ENCODE peak calls at places on chromosomes 13 and 19, in four cellular contexts. One of them, this sample, is unnamed.

GRCh38 chr13:99356216-99357089 is 49.3 kb upstream of the GPR183 start:
- DNase-seq in Calu3: no peak
- DNase-seq in endothelial cell: no peak
- DNase-seq in HTR-8/SVneo: peak
- DNase-seq in this sample: no peak

GRCh38 chr13:41548031-41548430 is 90.7 kb downstream of the RGCC start:
- DNase-seq in Calu3: no peak
- DNase-seq in endothelial cell: no peak
- DNase-seq in HTR-8/SVneo: no peak
- DNase-seq in this sample: no peak

GRCh38 chr13:113591750-113592149 is 7.2 kb downstream of the TFDP1 start:
- DNase-seq in Calu3: no peak
- DNase-seq in endothelial cell: no peak
- DNase-seq in HTR-8/SVneo: no peak
- DNase-seq in this sample: peak

GRCh38 chr13:111475488-111475887 is 155.0 kb downstream of the TEX29 start:
- DNase-seq in Calu3: no peak
- DNase-seq in endothelial cell: no peak
- DNase-seq in HTR-8/SVneo: no peak
- DNase-seq in this sample: no peak

GRCh38 chr19:2164020-2164988 is 571 bp downstream of the DOT1L start:
- DNase-seq in Calu3: peak
- DNase-seq in endothelial cell: peak
- DNase-seq in HTR-8/SVneo: no peak
- DNase-seq in this sample: no peak

GRCh38 chr19:16295071-16295470 is 29.6 kb upstream of the KLF2 start:
- DNase-seq in Calu3: no peak
- DNase-seq in endothelial cell: no peak
- DNase-seq in HTR-8/SVneo: no peak
- DNase-seq in this sample: no peak

GRCh38 chr13:96089749-96090239 is at the start of gene HS6ST3:
- DNase-seq in Calu3: no peak
- DNase-seq in endothelial cell: peak
- DNase-seq in HTR-8/SVneo: no peak
- DNase-seq in this sample: peak

GRCh38 chr19:29867984-29868383 is 56.2 kb downstream of the CCNE1 start:
- DNase-seq in Calu3: no peak
- DNase-seq in endothelial cell: no peak
- DNase-seq in HTR-8/SVneo: no peak
- DNase-seq in this sample: no peak

GRCh38 chr13:83286737-83287136 is 595.5 kb downstream of the SLITRK1 start:
- DNase-seq in Calu3: no peak
- DNase-seq in endothelial cell: no peak
- DNase-seq in HTR-8/SVneo: no peak
- DNase-seq in this sample: no peak

GRCh38 chr19:33197591-33198000 is 3.5 kb downstream of the LRP3 start:
- DNase-seq in Calu3: no peak
- DNase-seq in endothelial cell: no peak
- DNase-seq in HTR-8/SVneo: no peak
- DNase-seq in this sample: no peak

GRCh38 chr19:17847538-17848366 is at the start of gene JAK3:
- DNase-seq in Calu3: no peak
- DNase-seq in endothelial cell: peak
- DNase-seq in HTR-8/SVneo: no peak
- DNase-seq in this sample: peak

GRCh38 chr13:89136678-89137077 is 1465.5 kb downstream of the SLITRK5 start:
- DNase-seq in Calu3: no peak
- DNase-seq in endothelial cell: no peak
- DNase-seq in HTR-8/SVneo: no peak
- DNase-seq in this sample: no peak

This sample was measured in ecto neural progenitor cell.